ENCODE peak calls at places on chromosomes 13 and 19, in six cellular contexts. G is MM.1S, D is keratinocyte, X is A673, F is fibroblast of lung, P is K562. S is an unnamed sample.
A peak's percentile ranks its signal among the peaks of the same experiment; 100 is the strongest.

GRCh38 chr13:104021806-104022397 is 955.7 kb upstream of the SLC10A2 start:
- DNase-seq in G (no peak), D (no peak), X (no peak), F (no peak), P (no peak), S (no peak)

GRCh38 chr13:26813626-26814348 is 53.2 kb upstream of the GPR12 start:
- DNase-seq in G (no peak), D (no peak), X (no peak), F (no peak), P (no peak), S (no peak)

GRCh38 chr13:59722580-59722900 is 441.2 kb downstream of the DIAPH3 start:
- DNase-seq in G (no peak), D (no peak), X (no peak), F (no peak), P (no peak), S (no peak)

GRCh38 chr19:11141937-11142527 is 13.6 kb downstream of the SPC24 start:
- DNase-seq in G (no peak), D (no peak), X (no peak), F (no peak), P (no peak), S (peak; percentile 56)

GRCh38 chr19:55257461-55258411 is 1.1 kb downstream of the PPP6R1 start:
- DNase-seq in G (peak; percentile 27), D (no peak), X (no peak), F (no peak), P (peak; percentile 56), S (peak; percentile 27)

GRCh38 chr19:12202250-12202649 is 39.4 kb downstream of the ZNF136 start:
- DNase-seq in G (no peak), D (no peak), X (peak; percentile 15), F (no peak), P (no peak), S (peak; percentile 51)

GRCh38 chr13:108897955-108898354 is 268.5 kb downstream of the MYO16 start:
- DNase-seq in G (no peak), D (no peak), X (no peak), F (no peak), P (no peak), S (no peak)

GRCh38 chr13:112825875-112826274 is 136.0 kb downstream of the ATP11A start:
- DNase-seq in G (no peak), D (no peak), X (no peak), F (no peak), P (no peak), S (no peak)

GRCh38 chr19:53982611-53983010 is 8.8 kb upstream of the CACNG6 start:
- DNase-seq in G (no peak), D (no peak), X (peak; percentile 61), F (peak; percentile 6), P (no peak), S (no peak)

GRCh38 chr19:246551-246950 is 44.7 kb downstream of the PLPP2 start:
- DNase-seq in G (no peak), D (no peak), X (no peak), F (no peak), P (no peak), S (no peak)

GRCh38 chr13:93727301-93728141 is 500.9 kb downstream of the GPC6 start:
- DNase-seq in G (no peak), D (no peak), X (no peak), F (peak; percentile 77), P (no peak), S (no peak)

GRCh38 chr13:109785141-109785891 is 1.1 kb downstream of the IRS2 start:
- DNase-seq in G (no peak), D (no peak), X (peak; percentile 87), F (peak; percentile 65), P (no peak), S (peak; percentile 71)

GRCh38 chr13:101706651-101707050 is 254.2 kb downstream of the ITGBL1 start:
- DNase-seq in G (no peak), D (no peak), X (peak; percentile 71), F (peak; percentile 99), P (no peak), S (no peak)

GRCh38 chr19:16801599-16801998 is 27.6 kb upstream of the SIN3B start:
- DNase-seq in G (no peak), D (no peak), X (peak; percentile 52), F (peak; percentile 70), P (no peak), S (no peak)

GRCh38 chr19:16470911-16471811 is 609 bp downstream of the EPS15L1 start:
- DNase-seq in G (peak; percentile 35), D (no peak), X (peak; percentile 43), F (peak; percentile 49), P (no peak), S (peak; percentile 18)

GRCh38 chr19:20431826-20432225 is 133.8 kb downstream of the ZNF737 start:
- DNase-seq in G (no peak), D (no peak), X (no peak), F (no peak), P (no peak), S (no peak)

GRCh38 chr19:33108161-33108560 is 23.8 kb upstream of the WDR88 start:
- DNase-seq in G (no peak), D (no peak), X (no peak), F (no peak), P (no peak), S (no peak)

GRCh38 chr19:19539738-19540703 is 2.0 kb downstream of the CILP2 start:
- DNase-seq in G (no peak), D (peak; percentile 40), X (peak; percentile 74), F (peak; percentile 71), P (peak; percentile 97), S (peak; percentile 62)

GRCh38 chr13:95754069-95754468 is 77.1 kb downstream of the DNAJC3 start:
- DNase-seq in G (no peak), D (no peak), X (no peak), F (no peak), P (no peak), S (no peak)

GRCh38 chr13:59358014-59358413 is 805.7 kb downstream of the DIAPH3 start:
- DNase-seq in G (no peak), D (no peak), X (no peak), F (no peak), P (no peak), S (no peak)

GRCh38 chr13:23430664-23431063 is 2.8 kb downstream of the SACS start:
- DNase-seq in G (no peak), D (no peak), X (no peak), F (no peak), P (no peak), S (no peak)

GRCh38 chr13:40333238-40333637 is 333.2 kb downstream of the FOXO1 start:
- DNase-seq in G (no peak), D (peak; percentile 21), X (no peak), F (no peak), P (no peak), S (no peak)

GRCh38 chr19:18733196-18733647 is 49.7 kb downstream of the CRTC1 start:
- DNase-seq in G (no peak), D (no peak), X (peak; percentile 46), F (peak; percentile 90), P (no peak), S (no peak)

GRCh38 chr13:99956473-99957349 is 14.9 kb downstream of the ZIC5 start:
- DNase-seq in G (no peak), D (no peak), X (peak; percentile 78), F (no peak), P (no peak), S (no peak)

DNA sequence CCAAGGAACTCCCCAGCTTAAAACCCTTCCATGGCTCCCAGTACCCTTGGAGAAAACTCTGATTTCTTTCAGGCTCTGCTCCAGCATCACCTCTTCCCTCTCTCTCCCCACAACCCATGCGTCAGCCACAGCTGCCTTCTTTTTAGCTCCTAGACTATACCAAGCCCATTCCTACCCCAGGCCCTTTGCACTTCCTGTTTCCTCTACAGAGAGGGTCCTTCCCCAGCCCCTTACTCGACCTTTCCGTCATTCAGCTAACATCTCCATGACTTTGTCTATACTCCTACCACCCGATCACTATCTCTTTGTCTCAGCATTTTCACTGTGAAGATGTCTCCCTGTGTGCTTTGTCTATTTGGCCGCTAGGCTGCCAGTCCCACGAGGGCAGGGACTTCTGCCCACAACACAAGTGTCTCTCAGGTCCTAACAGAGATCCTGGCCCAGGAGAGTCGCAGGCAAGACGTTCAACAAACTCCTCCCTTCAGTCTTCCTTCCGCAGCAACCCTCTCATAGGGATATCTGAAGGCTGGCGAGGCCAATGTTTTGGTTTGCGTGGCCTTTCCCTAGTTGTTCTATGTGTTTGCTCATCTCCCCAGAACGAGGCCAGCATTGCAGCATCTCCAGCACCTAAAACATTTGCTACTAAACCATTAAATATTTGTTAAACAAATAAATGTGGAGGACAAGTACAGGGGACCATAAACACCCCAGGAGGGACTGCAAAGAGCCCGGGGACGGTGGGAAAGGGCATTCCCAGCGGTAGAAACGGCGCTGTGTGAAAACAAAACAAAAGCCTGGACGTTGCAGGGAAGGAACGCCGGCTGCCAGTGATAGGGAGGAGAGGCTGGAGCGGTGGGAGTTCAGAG is 816 bp downstream of the CCNP start:
- DNase-seq in G (peak; percentile 21), D (no peak), X (no peak), F (peak; percentile 21), P (no peak), S (no peak)
- TF ChIP-seq EZH2 in G (no peak), D (no peak), X (no peak), F (no peak), P (no peak), S (no peak)

GRCh38 chr13:111216166-111216960 is 101.3 kb downstream of the ARHGEF7 start:
- DNase-seq in G (no peak), D (no peak), X (peak; percentile 27), F (peak; percentile 55), P (peak; percentile 13), S (peak; percentile 26)
- TF ChIP-seq CTCF in G (peak; percentile 41), D (peak; percentile 46), X (peak; percentile 51), F (peak; percentile 31), P (peak; percentile 33), S (peak; percentile 67)

DNA sequence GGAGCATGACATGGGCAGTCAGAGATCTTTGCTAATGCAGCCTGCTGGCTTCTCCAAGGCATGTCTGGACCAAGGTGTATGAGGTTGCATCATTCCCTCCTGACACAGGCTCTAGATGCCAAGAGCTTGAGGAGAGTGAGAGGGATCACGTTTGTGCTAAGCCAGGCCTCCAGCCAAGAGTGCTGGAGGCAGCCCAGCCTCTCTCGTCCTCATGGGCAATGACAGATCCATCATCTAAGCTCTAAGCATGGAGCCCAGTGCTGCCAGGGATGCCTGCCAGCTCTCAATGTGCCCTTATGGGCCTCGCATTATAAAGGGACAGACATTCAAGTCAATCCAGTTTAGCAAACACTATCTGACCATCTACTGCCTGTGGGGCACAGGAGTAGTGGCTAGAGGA is 136.3 kb upstream of the VSTM2B start:
- DNase-seq in G (no peak), D (no peak), X (no peak), F (no peak), P (no peak), S (no peak)
- TF ChIP-seq EZH2 in G (no peak), D (no peak), X (no peak), F (no peak), P (no peak), S (no peak)

GRCh38 chr19:46372901-46373572 is 26.1 kb downstream of the PPP5C start:
- DNase-seq in G (no peak), D (peak; percentile 46), X (peak; percentile 75), F (no peak), P (no peak), S (no peak)
- TF ChIP-seq CTCF in G (no peak), D (peak; percentile 65), X (peak; percentile 64), F (peak; percentile 26), P (no peak), S (peak; percentile 62)

GRCh38 chr13:27969073-27969865 is at the start of gene CDX2:
- DNase-seq in G (no peak), D (no peak), X (no peak), F (no peak), P (no peak), S (no peak)
- TF ChIP-seq EZH2 in G (no peak), D (peak; percentile 71), X (peak; percentile 72), F (no peak), P (no peak), S (no peak)

S was measured in PC-9.